ENCODE peak calls at places on chromosome 9, in nine cellular contexts. L is type B pancreatic cell, V is progenitor cell of endocrine pancreas, I is posterior vena cava, F is non-pigmented ciliary epithelial cell, N is adrenal gland, D is GM12891, Y is kidney epithelial cell, R is H9. G is an unnamed sample.

GRCh38 chr9:136204838-136205706 is at the start of gene LHX3:
- DNase-seq in D (peak), F (no peak), I (no peak), L (no peak), V (peak), N (peak), Y (no peak), R (peak), G (no peak)

GRCh38 chr9:4661165-4662095 is 664 bp upstream of the PLPP6 start:
- DNase-seq in Y (no peak), R (no peak), N (no peak), F (no peak), L (no peak), D (no peak), V (no peak), I (no peak), G (no peak)

GRCh38 chr9:27865031-27865438 is 291.8 kb upstream of the C9orf72 start:
- DNase-seq in R (no peak), N (no peak), I (no peak), F (peak), Y (peak), L (no peak), D (no peak), V (no peak), G (no peak)

GRCh38 chr9:2570615-2571479 is 50.7 kb upstream of the VLDLR start:
- DNase-seq in N (peak), D (no peak), V (no peak), F (peak), L (no peak), Y (peak), R (no peak), I (peak), G (peak)

GRCh38 chr9:115022760-115023434 is 92.5 kb upstream of the TNFSF8 start:
- DNase-seq in D (no peak), L (no peak), Y (no peak), I (no peak), N (no peak), R (no peak), V (no peak), F (peak), G (peak)

GRCh38 chr9:17906204-17906840 is 327.5 kb downstream of the SH3GL2 start:
- DNase-seq in L (peak), N (no peak), I (no peak), F (no peak), V (peak), Y (no peak), D (no peak), R (peak), G (no peak)

GRCh38 chr9:8857330-8858249 is 1058.0 kb upstream of the DMAC1 start:
- DNase-seq in N (peak), F (no peak), I (peak), V (peak), R (peak), Y (no peak), L (peak), D (no peak), G (no peak)

GRCh38 chr9:135356796-135357195 is 122.8 kb upstream of the PPP1R26 start:
- DNase-seq in D (no peak), V (no peak), L (no peak), R (no peak), I (no peak), Y (no peak), N (no peak), F (no peak), G (no peak)

GRCh38 chr9:133992780-133993634 is 883 bp upstream of the VAV2 start:
- DNase-seq in R (peak), I (peak), N (peak), Y (peak), L (peak), V (peak), F (peak), D (peak), G (peak)

GRCh38 chr9:99368341-99369326 is 146.6 kb downstream of the SEC61B start:
- DNase-seq in F (no peak), N (peak), V (no peak), D (peak), L (no peak), I (peak), R (no peak), Y (no peak), G (no peak)

GRCh38 chr9:136339173-136339957 is 12.0 kb downstream of the GPSM1 start:
- DNase-seq in L (no peak), I (peak), D (peak), F (no peak), V (peak), N (peak), Y (no peak), R (peak), G (no peak)

GRCh38 chr9:87379300-87379699 is 118.4 kb upstream of the DAPK1 start:
- DNase-seq in R (no peak), L (no peak), I (no peak), N (no peak), F (no peak), V (no peak), D (no peak), Y (no peak), G (no peak)

GRCh38 chr9:108534741-108535140 is 321.0 kb downstream of the ACTL7B start:
- DNase-seq in N (no peak), F (peak), D (no peak), Y (no peak), I (no peak), V (no peak), R (no peak), L (no peak), G (peak)

GRCh38 chr9:93860694-93861658 is 94.2 kb downstream of the BARX1 start:
- DNase-seq in I (peak), L (no peak), N (no peak), V (no peak), Y (no peak), F (no peak), D (no peak), R (no peak), G (no peak)

GRCh38 chr9:109926321-109926959 is 146.4 kb downstream of the PALM2AKAP2 start:
- DNase-seq in N (peak), I (no peak), V (no peak), D (no peak), F (no peak), R (no peak), L (no peak), Y (no peak), G (no peak)

GRCh38 chr9:129182122-129182521 is 4.1 kb upstream of the IER5L start:
- DNase-seq in R (no peak), N (no peak), I (no peak), V (no peak), Y (no peak), F (no peak), D (no peak), L (no peak), G (no peak)

GRCh38 chr9:79663878-79664277 is 92.1 kb downstream of the TLE4 start:
- DNase-seq in D (no peak), F (no peak), R (no peak), N (no peak), I (no peak), V (no peak), L (no peak), Y (no peak), G (no peak)

GRCh38 chr9:3331801-3332200 is 194.0 kb downstream of the RFX3 start:
- DNase-seq in L (no peak), I (no peak), Y (no peak), V (no peak), D (no peak), R (no peak), N (no peak), F (no peak), G (no peak)

GRCh38 chr9:101511009-101511408 is 22.6 kb upstream of the RNF20 start:
- DNase-seq in Y (no peak), F (no peak), R (no peak), D (no peak), I (no peak), L (no peak), V (no peak), N (no peak), G (no peak)

GRCh38 chr9:8019636-8020035 is 220.1 kb upstream of the DMAC1 start:
- DNase-seq in V (no peak), F (no peak), D (no peak), L (no peak), N (no peak), Y (no peak), R (no peak), I (no peak), G (no peak)

GRCh38 chr9:74951107-74951720 is 1.5 kb downstream of the C9orf40 start:
- DNase-seq in Y (no peak), I (no peak), F (no peak), L (no peak), N (no peak), D (no peak), R (no peak), V (no peak), G (no peak)

GRCh38 chr9:113915817-113916474 is 39.8 kb downstream of the ZNF618 start:
- DNase-seq in F (no peak), I (no peak), Y (no peak), R (no peak), D (no peak), V (no peak), N (no peak), L (no peak), G (no peak)

GRCh38 chr9:129412814-129413536 is 207.9 kb downstream of the C9orf50 start:
- DNase-seq in V (no peak), R (no peak), I (peak), Y (no peak), L (no peak), D (peak), F (peak), N (peak), G (no peak)

GRCh38 chr9:21160178-21160577 is 6.3 kb downstream of the IFNA21 start:
- DNase-seq in F (no peak), Y (peak), I (no peak), L (no peak), N (no peak), D (no peak), V (no peak), R (no peak), G (no peak)

GRCh38 chr9:107557236-107557990 is 67.8 kb upstream of the KLF4 start:
- DNase-seq in I (no peak), F (peak), L (no peak), N (no peak), D (no peak), Y (peak), V (no peak), R (no peak), G (no peak)

GRCh38 chr9:61670616-61671015 is 480.8 kb downstream of the SPATA31A7 start:
- DNase-seq in N (no peak), R (peak), L (peak), I (no peak), F (no peak), Y (no peak), V (no peak), D (no peak), G (no peak)

GRCh38 chr9:134365791-134366222 is 39.6 kb downstream of the RXRA start:
- DNase-seq in L (no peak), F (no peak), N (no peak), I (no peak), D (no peak), V (no peak), R (peak), Y (no peak), G (no peak)

GRCh38 chr9:93306579-93307091 is 122.7 kb downstream of the WNK2 start:
- DNase-seq in D (peak), L (peak), N (no peak), V (no peak), F (no peak), I (peak), Y (no peak), R (peak), G (no peak)

GRCh38 chr9:136143215-136144001 is 24.7 kb upstream of the TMEM250 start:
- DNase-seq in Y (no peak), L (no peak), I (no peak), D (no peak), V (no peak), F (no peak), N (no peak), R (peak), G (no peak)

GRCh38 chr9:761155-761792 is 80.2 kb upstream of the DMRT1 start:
- DNase-seq in V (no peak), Y (no peak), I (no peak), L (no peak), N (no peak), F (no peak), D (no peak), R (no peak), G (peak)

GRCh38 chr9:20473566-20474116 is 148.7 kb downstream of the MLLT3 start:
- DNase-seq in V (no peak), Y (no peak), F (no peak), N (no peak), D (no peak), R (no peak), I (no peak), L (no peak), G (no peak)